ENCODE peak calls at places on chromosome 3, in five cellular contexts. I, A, X, R and Q are unnamed samples.
A peak's percentile ranks its signal among the peaks of the same experiment; 100 is the strongest.

GRCh38 chr3:55491296-55491816 is 4.2 kb upstream of the WNT5A start:
- DNase-seq in A (no peak), I (no peak), X (no peak), R (peak; percentile 56), Q (no peak)

GRCh38 chr3:125651246-125651645 is 55.9 kb upstream of the OSBPL11 start:
- DNase-seq in A (no peak), X (no peak), R (no peak), I (no peak), Q (no peak)

GRCh38 chr3:197550489-197550888 is 5.3 kb downstream of the BDH1 start:
- DNase-seq in X (no peak), I (no peak), A (no peak), R (no peak), Q (no peak)

GRCh38 chr3:126390201-126390600 is 4.5 kb upstream of the CFAP100 start:
- DNase-seq in R (no peak), I (peak; percentile 61), X (no peak), A (no peak), Q (no peak)

GRCh38 chr3:136979684-136980083 is 21.9 kb downstream of the IL20RB start:
- DNase-seq in R (no peak), I (no peak), A (no peak), X (no peak), Q (no peak)

GRCh38 chr3:22263042-22263441 is 512.0 kb upstream of the ZNF385D start:
- DNase-seq in R (no peak), I (no peak), X (no peak), A (no peak), Q (no peak)

GRCh38 chr3:11764931-11765363 is 81.7 kb downstream of the TAMM41 start:
- DNase-seq in I (no peak), R (no peak), X (peak; percentile 64), A (no peak), Q (no peak)

GRCh38 chr3:124552224-124552623 is 178.0 kb upstream of the UMPS start:
- DNase-seq in X (no peak), I (no peak), A (peak; percentile 74), R (no peak), Q (no peak)

GRCh38 chr3:45082139-45082538 is 56.0 kb downstream of the CLEC3B start:
- DNase-seq in A (no peak), I (no peak), R (no peak), X (no peak), Q (no peak)

GRCh38 chr3:53324011-53324544 is 23.3 kb downstream of the DCP1A start:
- DNase-seq in A (no peak), R (no peak), I (no peak), X (no peak), Q (no peak)

GRCh38 chr3:88150371-88150770 is 612 bp downstream of the C3orf38 start:
- DNase-seq in X (no peak), I (no peak), A (no peak), R (no peak), Q (peak; percentile 16)

GRCh38 chr3:96449803-96450202 is 364.6 kb upstream of the EPHA6 start:
- DNase-seq in A (no peak), I (no peak), X (no peak), R (no peak), Q (no peak)

GRCh38 chr3:132378048-132378762 is 39.1 kb upstream of the DNAJC13 start:
- DNase-seq in A (no peak), R (no peak), X (no peak), I (no peak), Q (no peak)

GRCh38 chr3:124034016-124034808 is 42.3 kb upstream of the ROPN1 start:
- DNase-seq in R (peak; percentile 54), A (peak; percentile 22), X (no peak), I (no peak), Q (no peak)

GRCh38 chr3:107855710-107856109 is 235.1 kb downstream of the CD47 start:
- DNase-seq in R (no peak), A (peak; percentile 8), I (no peak), X (peak; percentile 65), Q (no peak)

GRCh38 chr3:72154391-72155300 is 369.7 kb upstream of the PROK2 start:
- DNase-seq in I (no peak), X (no peak), A (no peak), R (no peak), Q (no peak)

GRCh38 chr3:136543385-136543784 is 208.8 kb downstream of the STAG1 start:
- DNase-seq in X (no peak), I (no peak), R (no peak), A (no peak), Q (no peak)

GRCh38 chr3:167728176-167728575 is 6.5 kb downstream of the PDCD10 start:
- DNase-seq in X (no peak), I (no peak), A (no peak), R (no peak), Q (no peak)

GRCh38 chr3:58414538-58415197 is 19.0 kb downstream of the PDHB start:
- DNase-seq in R (peak; percentile 51), X (peak; percentile 44), I (peak; percentile 72), A (peak; percentile 57), Q (peak; percentile 76)

GRCh38 chr3:149377408-149378111 is at the start of gene TM4SF1:
- DNase-seq in A (peak; percentile 73), I (peak; percentile 62), X (no peak), R (peak; percentile 51), Q (no peak)

GRCh38 chr3:86774082-86774691 is 216.8 kb downstream of the VGLL3 start:
- DNase-seq in A (no peak), I (no peak), R (no peak), X (no peak), Q (no peak)

GRCh38 chr3:102691507-102691906 is 256.7 kb downstream of the ZPLD1 start:
- DNase-seq in A (no peak), R (no peak), X (no peak), I (no peak), Q (no peak)

GRCh38 chr3:110311526-110311925 is 760.1 kb upstream of the NECTIN3 start:
- DNase-seq in R (no peak), A (no peak), I (no peak), X (no peak), Q (no peak)

GRCh38 chr3:184734903-184735630 is 23.2 kb upstream of the MAGEF1 start:
- DNase-seq in R (no peak), A (no peak), X (no peak), I (no peak), Q (no peak)

GRCh38 chr3:79618883-79619282 is 148.9 kb downstream of the ROBO1 start:
- DNase-seq in A (no peak), X (no peak), R (no peak), I (no peak), Q (no peak)

GRCh38 chr3:99856437-99857220 is 39.0 kb downstream of the CMSS1 start:
- DNase-seq in R (no peak), I (no peak), A (no peak), X (no peak), Q (no peak)

GRCh38 chr3:70771426-70772147 is 459.1 kb upstream of the MDFIC2 start:
- DNase-seq in I (no peak), A (no peak), R (no peak), X (no peak), Q (no peak)

GRCh38 chr3:126961791-126962461 is 21.0 kb upstream of the PLXNA1 start:
- DNase-seq in A (no peak), X (no peak), I (peak; percentile 68), R (peak; percentile 46), Q (no peak)

GRCh38 chr3:120496278-120496975 is 45.6 kb upstream of the FSTL1 start:
- DNase-seq in R (no peak), X (no peak), I (no peak), A (no peak), Q (no peak)

GRCh38 chr3:153165211-153165815 is 3.3 kb downstream of the RAP2B start:
- DNase-seq in I (no peak), X (no peak), R (no peak), A (no peak), Q (no peak)
- TF ChIP-seq CTCF in I (no peak), X (no peak), R (no peak), A (no peak), Q (peak; percentile 23)

DNA sequence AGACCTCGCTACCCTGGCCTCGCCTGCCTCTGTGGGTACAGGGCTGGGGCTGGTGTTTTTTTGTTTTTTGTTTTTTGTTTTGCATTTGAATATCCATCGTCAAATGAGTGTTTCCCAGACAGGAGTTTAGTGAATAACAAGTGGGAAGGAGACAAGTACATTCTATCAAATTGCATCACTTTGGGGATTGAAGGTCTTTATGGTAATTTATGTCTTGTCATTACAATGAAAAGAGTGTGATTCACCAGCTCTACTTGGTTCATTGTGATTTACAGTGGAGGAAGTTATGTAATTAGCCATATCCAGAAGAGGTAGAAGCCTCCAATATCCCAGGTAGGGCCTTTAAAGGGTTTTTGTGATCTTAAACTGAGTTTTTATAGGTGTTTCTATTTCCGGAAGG is 161.0 kb upstream of the UBE2E1 start:
- DNase-seq in R (no peak), I (no peak), X (no peak), A (no peak), Q (no peak)
- H3K4me3 ChIP-seq in R (no peak overlapping the region), I (no peak overlapping the region), X (no peak overlapping the region), A (no peak overlapping the region), Q (no peak overlapping the region)

GRCh38 chr3:10248184-10248983 is at the start of gene TATDN2:
- DNase-seq in X (peak; percentile 98), R (peak; percentile 97), A (peak; percentile 97), I (peak; percentile 99), Q (peak; percentile 99)
- TF ChIP-seq POLR2A in X (peak; percentile 58), R (peak; percentile 76), A (peak; percentile 75), I (peak; percentile 28), Q (peak; percentile 71)

GRCh38 chr3:170436697-170437096 is 18.0 kb downstream of the CLDN11 start:
- DNase-seq in I (no peak), R (no peak), X (no peak), A (no peak), Q (no peak)

GRCh38 chr3:170437696-170438407 is 19.2 kb downstream of the CLDN11 start:
- DNase-seq in X (no peak), I (no peak), R (no peak), A (no peak), Q (no peak)

GRCh38 chr3:170437151-170437550 is 18.5 kb downstream of the CLDN11 start:
- DNase-seq in A (no peak), I (no peak), X (no peak), R (no peak), Q (no peak)

GRCh38 chr3:170440346-170440745 is 21.7 kb downstream of the CLDN11 start:
- DNase-seq in X (no peak), R (no peak), A (no peak), I (no peak), Q (no peak)

GRCh38 chr3:170438836-170439235 is 20.2 kb downstream of the CLDN11 start:
- DNase-seq in A (no peak), X (no peak), I (no peak), R (no peak), Q (no peak)
- TF ChIP-seq CTCF in A (no peak), X (no peak), I (no peak), R (no peak), Q (no peak)